ENCODE peak calls at places on chromosomes 6 and 20, in eight cellular contexts. I is head of caudate nucleus; A is EL; T is naive thymus-derived CD8-positive, alpha-beta T cell; X is left cardiac atrium; J is neural crest cell; F is colonic mucosa; N is fibroblast of pulmonary artery. B is an unnamed sample.

GRCh38 chr6:21033095-21033494 is 498.8 kb downstream of the CDKAL1 start:
- DNase-seq in T (no peak), J (no peak), N (no peak), F (no peak), X (no peak), A (no peak), I (no peak), B (no peak)

GRCh38 chr20:32762754-32763201 is 593 bp downstream of the DNMT3B start:
- DNase-seq in T (no peak), X (no peak), F (peak; percentile 32), N (no peak), A (no peak), I (no peak), J (no peak), B (no peak)

GRCh38 chr6:157017861-157018260 is 240.7 kb downstream of the ARID1B start:
- DNase-seq in I (no peak), F (no peak), X (no peak), T (no peak), A (peak; percentile 36), J (no peak), N (peak; percentile 37), B (no peak)

GRCh38 chr20:44401052-44401769 is 45.7 kb downstream of the HNF4A start:
- DNase-seq in F (peak; percentile 89), I (no peak), T (no peak), A (no peak), X (no peak), J (no peak), N (no peak), B (peak; percentile 95)

GRCh38 chr6:81309841-81310240 is 442.6 kb downstream of the TENT5A start:
- DNase-seq in N (no peak), A (no peak), J (no peak), I (no peak), T (no peak), F (no peak), X (no peak), B (no peak)

GRCh38 chr6:142822882-142823578 is 121.9 kb downstream of the HIVEP2 start:
- DNase-seq in J (no peak), X (no peak), A (no peak), F (no peak), I (no peak), N (no peak), T (no peak), B (no peak)

GRCh38 chr6:157034433-157035230 is 257.5 kb downstream of the ARID1B start:
- DNase-seq in X (no peak), J (no peak), N (peak; percentile 81), F (no peak), I (no peak), A (peak; percentile 59), T (no peak), B (peak; percentile 51)

GRCh38 chr6:39347906-39348585 is 25.5 kb upstream of the KCNK16 start:
- DNase-seq in N (peak; percentile 72), F (peak; percentile 74), T (peak; percentile 40), I (peak; percentile 81), X (peak; percentile 70), J (peak; percentile 83), A (peak; percentile 54), B (peak; percentile 58)

GRCh38 chr6:13006578-13007300 is 290.2 kb downstream of the PHACTR1 start:
- DNase-seq in J (no peak), N (peak; percentile 72), T (no peak), A (peak; percentile 76), I (no peak), X (no peak), F (no peak), B (no peak)

GRCh38 chr6:117206951-117207687 is 58.2 kb upstream of the VGLL2 start:
- DNase-seq in X (no peak), N (no peak), F (no peak), T (no peak), J (no peak), A (peak; percentile 23), I (no peak), B (no peak)

GRCh38 chr6:27890351-27891299 is 21.6 kb downstream of the OR2B2 start:
- DNase-seq in X (peak; percentile 42), N (peak; percentile 97), A (peak; percentile 96), I (no peak), T (peak; percentile 52), J (peak; percentile 57), F (peak; percentile 87), B (peak; percentile 96)

GRCh38 chr20:47126709-47127108 is 229.8 kb downstream of the ZMYND8 start:
- DNase-seq in F (no peak), A (peak; percentile 83), T (no peak), I (no peak), J (no peak), N (peak; percentile 72), X (no peak), B (no peak)

GRCh38 chr6:18211338-18211737 is 53.0 kb downstream of the DEK start:
- DNase-seq in J (no peak), X (no peak), T (no peak), I (no peak), A (no peak), N (no peak), F (no peak), B (peak; percentile 25)

GRCh38 chr6:7675353-7675945 is 50.5 kb upstream of the BMP6 start:
- DNase-seq in N (no peak), X (no peak), I (no peak), T (no peak), A (no peak), J (no peak), F (no peak), B (no peak)

B was measured in small intestine.